ENCODE peak calls at places on chromosomes 6 and 20, in four cellular contexts. S is DND-41, B is Panc1, V is breast epithelium. C is an unnamed sample. For H3K4me1, the result is how much of the 10 kb centered on the place peaks cover.

GRCh38 chr6:156087487-156087886 is 631.8 kb upstream of the NOX3 start:
- DNase-seq in V (no peak), S (no peak), B (no peak), C (no peak)

GRCh38 chr6:130274007-130274406 is 51.3 kb upstream of the SAMD3 start:
- DNase-seq in V (no peak), B (no peak), S (no peak), C (no peak)

GRCh38 chr6:52571099-52571755 is 5.6 kb downstream of the TRAM2 start:
- DNase-seq in S (peak), V (no peak), B (no peak), C (no peak)

GRCh38 chr6:149300563-149300962 is 16.9 kb upstream of the TAB2 start:
- DNase-seq in S (no peak), B (no peak), V (no peak), C (no peak)

GRCh38 chr6:154491567-154492470 is 18.7 kb downstream of the CNKSR3 start:
- DNase-seq in S (no peak), V (no peak), B (no peak), C (no peak)

GRCh38 chr20:45440424-45440823 is 24.5 kb downstream of the PIGT start:
- DNase-seq in S (no peak), B (no peak), V (no peak), C (no peak)

GRCh38 chr6:14734416-14735340 is 511.2 kb upstream of the JARID2 start:
- DNase-seq in B (no peak), V (no peak), S (no peak), C (no peak)

GRCh38 chr20:33668087-33668790 is 1.5 kb downstream of the ACTL10 start:
- DNase-seq in V (no peak), B (no peak), S (peak), C (peak)

GRCh38 chr20:62368629-62369507 is 1.8 kb upstream of the LAMA5 start:
- DNase-seq in B (no peak), S (no peak), V (no peak), C (no peak)

GRCh38 chr20:17969884-17970409 is 1.1 kb downstream of the MGME1 start:
- DNase-seq in B (no peak), V (peak), S (peak), C (peak)

GRCh38 chr6:2916354-2916925 is 13.3 kb upstream of the SERPINB9 start:
- DNase-seq in S (no peak), B (no peak), V (no peak), C (no peak)

GRCh38 chr20:17372831-17373440 is 146.1 kb downstream of the PCSK2 start:
- DNase-seq in V (no peak), S (no peak), B (no peak), C (no peak)

GRCh38 chr6:107488875-107489635 is 862 bp upstream of the SOBP start:
- DNase-seq in B (no peak), S (peak), V (peak), C (no peak)

GRCh38 chr6:73580247-73581149 is 59.7 kb upstream of the EEF1A1 start:
- DNase-seq in B (peak), S (no peak), V (peak), C (peak)

GRCh38 chr6:123962508-123962907 is 158.8 kb downstream of the NKAIN2 start:
- DNase-seq in S (no peak), B (no peak), V (no peak), C (no peak)

GRCh38 chr6:71537717-71538116 is 249.1 kb downstream of the OGFRL1 start:
- DNase-seq in B (no peak), S (no peak), V (no peak), C (no peak)

GRCh38 chr6:110097443-110097842 is 82.0 kb downstream of the WASF1 start:
- DNase-seq in S (no peak), B (no peak), V (no peak), C (no peak)

GRCh38 chr6:85404497-85405174 is 45.2 kb upstream of the NT5E start:
- DNase-seq in S (no peak), B (peak), V (no peak), C (no peak)

GRCh38 chr20:11799131-11799800 is 118.4 kb upstream of the BTBD3 start:
- DNase-seq in S (no peak), V (no peak), B (no peak), C (no peak)

GRCh38 chr6:35592178-35592577 is 79.5 kb upstream of the TULP1 start:
- DNase-seq in S (no peak), V (no peak), B (no peak), C (no peak)

GRCh38 chr6:6333498-6333897 is 13.0 kb upstream of the F13A1 start:
- DNase-seq in V (no peak), B (no peak), S (no peak), C (no peak)

GRCh38 chr6:158290659-158291058 is 21.6 kb upstream of the TULP4 start:
- DNase-seq in S (peak), V (no peak), B (no peak), C (peak)

GRCh38 chr6:31888281-31889258 is 8.9 kb downstream of the EHMT2 start:
- DNase-seq in S (peak), B (no peak), V (no peak), C (peak)

GRCh38 chr20:33826270-33826897 is 15.2 kb downstream of the CHMP4B start:
- DNase-seq in S (no peak), V (no peak), B (no peak), C (no peak)

GRCh38 chr20:11726021-11726420 is 191.7 kb upstream of the BTBD3 start:
- DNase-seq in S (no peak), V (no peak), B (no peak), C (no peak)

GRCh38 chr6:138600261-138600660 is 101.0 kb upstream of the NHSL1 start:
- DNase-seq in V (no peak), B (no peak), S (no peak), C (no peak)

GRCh38 chr6:9628819-9629218 is 786.1 kb downstream of the TFAP2A start:
- DNase-seq in B (no peak), S (no peak), V (no peak), C (no peak)

GRCh38 chr6:121666809-121667208 is 231.4 kb downstream of the GJA1 start:
- DNase-seq in S (no peak), B (peak), V (no peak), C (no peak)

GRCh38 chr20:35978041-35978513 is 9.7 kb downstream of the CNBD2 start:
- DNase-seq in S (no peak), V (no peak), B (no peak), C (no peak)

GRCh38 chr20:35972445-35972844 is 4.1 kb downstream of the CNBD2 start:
- DNase-seq in V (no peak), B (no peak), S (no peak), C (no peak)

GRCh38 chr20:35979528-35979927 is 11.1 kb downstream of the CNBD2 start:
- DNase-seq in B (no peak), S (no peak), V (no peak), C (no peak)

GRCh38 chr20:35974256-35974655 is 5.9 kb downstream of the CNBD2 start:
- DNase-seq in B (no peak), S (no peak), V (no peak), C (no peak)

GRCh38 chr20:35976012-35976411 is 7.6 kb downstream of the CNBD2 start:
- DNase-seq in V (no peak), B (no peak), S (no peak), C (no peak)
- H3K27ac ChIP-seq in V (no peak), B (no peak), S (no peak), C (no peak)

DNA sequence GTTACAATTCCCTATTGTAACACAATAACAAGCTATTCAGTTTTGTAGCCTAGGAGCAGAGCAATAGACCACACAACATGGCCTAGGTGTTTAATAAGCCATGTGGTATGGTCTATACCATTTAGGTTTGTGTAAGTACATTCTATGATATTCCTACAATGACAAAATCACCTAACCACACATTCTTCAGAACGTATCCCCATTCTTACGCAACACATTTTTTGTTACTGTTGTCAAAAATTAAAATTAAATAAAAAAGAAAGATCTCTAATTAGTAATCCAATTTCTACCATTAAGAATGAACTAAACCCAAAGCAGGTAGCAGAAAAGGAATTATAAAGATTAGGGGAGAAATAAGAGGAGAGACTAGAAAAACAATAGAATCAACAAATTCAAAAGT is 44.0 kb downstream of the RANBP9 start:
- DNase-seq in B (no peak), S (no peak), V (no peak), C (no peak)
- H3K4me1 ChIP-seq in B (under half), S (under half), V (under half), C (half or more)

GRCh38 chr6:117531346-117531745 is 48.9 kb downstream of the DCBLD1 start:
- DNase-seq in B (no peak), V (no peak), S (no peak), C (no peak)
- H3K27ac ChIP-seq in B (no peak), V (no peak), S (no peak), C (no peak)

GRCh38 chr20:39016496-39016895 is 54.4 kb downstream of the DHX35 start:
- DNase-seq in V (no peak), S (no peak), B (no peak), C (no peak)
- H3K4me1 ChIP-seq in V (under half), S (under half), B (under half), C (under half)

GRCh38 chr20:23156170-23156841 is 70.2 kb upstream of the CD93 start:
- DNase-seq in V (no peak), B (peak), S (no peak), C (no peak)
- H3K27ac ChIP-seq in V (no peak), B (no peak), S (peak), C (peak)